ENCODE peak calls at places on chromosomes 3 and 15, in eight cellular contexts. One of them, this sample, is unnamed. For H3K4me1 and H3K36me3, the result is how much of the 10 kb centered on the place peaks cover.

GRCh38 chr3:9600597-9600996 is 47.0 kb upstream of the LHFPL4 start:
- DNase-seq in transverse colon: peak
- DNase-seq in heart left ventricle: peak
- DNase-seq in prostate gland: no peak
- DNase-seq in IMR-90: no peak
- DNase-seq in HepG2: no peak
- DNase-seq in ovary: peak
- DNase-seq in K562: no peak
- DNase-seq in this sample: peak

GRCh38 chr15:65258370-65258769 is 28.3 kb downstream of the PARP16 start:
- DNase-seq in transverse colon: no peak
- DNase-seq in heart left ventricle: no peak
- DNase-seq in prostate gland: no peak
- DNase-seq in IMR-90: no peak
- DNase-seq in HepG2: no peak
- DNase-seq in ovary: peak
- DNase-seq in K562: no peak
- DNase-seq in this sample: no peak

GRCh38 chr3:126083511-126083912 is 412 bp downstream of the SLC41A3 start:
- DNase-seq in transverse colon: peak
- DNase-seq in heart left ventricle: peak
- DNase-seq in prostate gland: peak
- DNase-seq in IMR-90: peak
- DNase-seq in HepG2: peak
- DNase-seq in ovary: peak
- DNase-seq in K562: no peak
- DNase-seq in this sample: peak

GRCh38 chr3:12024959-12025570 is 20.9 kb downstream of the SYN2 start:
- DNase-seq in transverse colon: no peak
- DNase-seq in heart left ventricle: no peak
- DNase-seq in prostate gland: no peak
- DNase-seq in IMR-90: no peak
- DNase-seq in HepG2: no peak
- DNase-seq in ovary: no peak
- DNase-seq in K562: no peak
- DNase-seq in this sample: no peak

GRCh38 chr15:61621146-61621545 is 392.0 kb upstream of the RORA start:
- DNase-seq in transverse colon: no peak
- DNase-seq in heart left ventricle: no peak
- DNase-seq in prostate gland: peak
- DNase-seq in IMR-90: no peak
- DNase-seq in HepG2: peak
- DNase-seq in ovary: no peak
- DNase-seq in K562: peak
- DNase-seq in this sample: peak

GRCh38 chr3:123080864-123081562 is 14.2 kb downstream of the PDIA5 start:
- DNase-seq in transverse colon: no peak
- DNase-seq in heart left ventricle: no peak
- DNase-seq in prostate gland: no peak
- DNase-seq in IMR-90: no peak
- DNase-seq in HepG2: no peak
- DNase-seq in ovary: no peak
- DNase-seq in K562: peak
- DNase-seq in this sample: no peak

GRCh38 chr3:88117683-88118082 is 32.1 kb upstream of the C3orf38 start:
- DNase-seq in transverse colon: no peak
- DNase-seq in heart left ventricle: no peak
- DNase-seq in prostate gland: no peak
- DNase-seq in IMR-90: no peak
- DNase-seq in HepG2: no peak
- DNase-seq in ovary: no peak
- DNase-seq in K562: no peak
- DNase-seq in this sample: no peak

GRCh38 chr3:18372786-18373405 is 52.2 kb downstream of the SATB1 start:
- DNase-seq in transverse colon: no peak
- DNase-seq in heart left ventricle: no peak
- DNase-seq in prostate gland: no peak
- DNase-seq in IMR-90: no peak
- DNase-seq in HepG2: no peak
- DNase-seq in ovary: no peak
- DNase-seq in K562: no peak
- DNase-seq in this sample: no peak

GRCh38 chr3:19934098-19934566 is at the start of gene EFHB:
- DNase-seq in transverse colon: peak
- DNase-seq in heart left ventricle: peak
- DNase-seq in prostate gland: no peak
- DNase-seq in IMR-90: peak
- DNase-seq in HepG2: peak
- DNase-seq in ovary: no peak
- DNase-seq in K562: peak
- DNase-seq in this sample: peak

GRCh38 chr3:73605861-73606260 is 18.9 kb downstream of the PDZRN3 start:
- DNase-seq in transverse colon: no peak
- DNase-seq in heart left ventricle: no peak
- DNase-seq in prostate gland: no peak
- DNase-seq in IMR-90: no peak
- DNase-seq in HepG2: no peak
- DNase-seq in ovary: no peak
- DNase-seq in K562: no peak
- DNase-seq in this sample: no peak

GRCh38 chr3:73609655-73610054 is 15.1 kb downstream of the PDZRN3 start:
- DNase-seq in transverse colon: no peak
- DNase-seq in heart left ventricle: no peak
- DNase-seq in prostate gland: no peak
- DNase-seq in IMR-90: no peak
- DNase-seq in HepG2: no peak
- DNase-seq in ovary: no peak
- DNase-seq in K562: no peak
- DNase-seq in this sample: no peak

GRCh38 chr3:73610493-73610892 is 14.2 kb downstream of the PDZRN3 start:
- DNase-seq in transverse colon: no peak
- DNase-seq in heart left ventricle: no peak
- DNase-seq in prostate gland: no peak
- DNase-seq in IMR-90: no peak
- DNase-seq in HepG2: no peak
- DNase-seq in ovary: no peak
- DNase-seq in K562: no peak
- DNase-seq in this sample: no peak

GRCh38 chr3:73611176-73611575 is 13.6 kb downstream of the PDZRN3 start:
- DNase-seq in transverse colon: no peak
- DNase-seq in heart left ventricle: no peak
- DNase-seq in prostate gland: no peak
- DNase-seq in IMR-90: peak
- DNase-seq in HepG2: no peak
- DNase-seq in ovary: no peak
- DNase-seq in K562: no peak
- DNase-seq in this sample: no peak

GRCh38 chr3:73608805-73609641 is 15.7 kb downstream of the PDZRN3 start:
- DNase-seq in transverse colon: no peak
- DNase-seq in heart left ventricle: no peak
- DNase-seq in prostate gland: no peak
- DNase-seq in IMR-90: no peak
- DNase-seq in HepG2: no peak
- DNase-seq in ovary: no peak
- DNase-seq in K562: no peak
- DNase-seq in this sample: no peak
- H3K4me1 ChIP-seq in transverse colon: under half
- H3K4me1 ChIP-seq in heart left ventricle: under half
- H3K4me1 ChIP-seq in prostate gland: under half
- H3K4me1 ChIP-seq in IMR-90: under half
- H3K4me1 ChIP-seq in HepG2: under half
- H3K4me1 ChIP-seq in ovary: under half
- H3K4me1 ChIP-seq in K562: under half
- H3K4me1 ChIP-seq in this sample: under half

DNA sequence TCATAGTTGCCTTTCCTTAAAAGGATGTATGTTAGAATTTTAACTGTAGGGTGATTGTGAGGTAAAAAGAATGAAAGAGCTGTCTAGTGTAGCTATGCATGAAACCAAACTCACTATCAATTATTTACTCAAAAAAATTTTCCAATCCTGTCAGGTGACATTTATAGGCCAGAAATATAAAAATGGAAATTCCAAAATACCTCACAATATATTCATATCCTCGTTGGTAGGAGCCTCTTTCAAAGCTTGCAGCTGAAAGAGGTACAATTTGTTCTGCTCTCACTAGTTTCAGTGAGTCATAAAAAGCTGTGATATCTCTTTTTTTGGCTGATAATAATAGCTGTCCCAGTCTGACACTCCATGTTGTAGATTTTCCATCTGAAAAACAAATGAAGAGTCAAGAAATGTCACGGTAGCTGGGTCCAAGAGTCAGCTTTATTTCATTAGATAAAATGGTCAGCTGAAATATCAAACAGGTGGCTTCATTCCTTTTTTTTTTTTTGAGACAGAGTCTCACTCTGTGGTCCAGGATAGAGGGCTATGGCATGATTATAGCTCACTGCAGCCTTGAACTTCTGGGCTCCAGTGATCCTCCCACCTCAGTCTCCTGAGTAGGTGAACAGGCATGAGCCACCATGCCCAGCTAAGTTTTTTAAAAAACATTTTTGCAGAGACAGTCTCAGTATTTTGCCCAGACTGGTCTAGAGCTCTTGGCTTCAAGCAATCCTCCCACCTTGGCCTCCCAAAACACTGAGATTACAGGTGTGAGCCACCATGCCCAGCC is 50.8 kb upstream of the XRN1 start:
- DNase-seq in transverse colon: no peak
- DNase-seq in heart left ventricle: no peak
- DNase-seq in prostate gland: no peak
- DNase-seq in IMR-90: peak
- DNase-seq in HepG2: no peak
- DNase-seq in ovary: no peak
- DNase-seq in K562: no peak
- DNase-seq in this sample: no peak
- TF ChIP-seq POLR2A in transverse colon: no peak
- TF ChIP-seq POLR2A in heart left ventricle: no peak
- TF ChIP-seq POLR2A in prostate gland: no peak
- TF ChIP-seq POLR2A in IMR-90: no peak
- TF ChIP-seq POLR2A in HepG2: no peak
- TF ChIP-seq POLR2A in ovary: no peak
- TF ChIP-seq POLR2A in K562: no peak
- TF ChIP-seq POLR2A in this sample: no peak

GRCh38 chr15:92893200-92893599 is 6.9 kb upstream of the CHD2 start:
- DNase-seq in transverse colon: no peak
- DNase-seq in heart left ventricle: no peak
- DNase-seq in prostate gland: no peak
- DNase-seq in IMR-90: no peak
- DNase-seq in HepG2: no peak
- DNase-seq in ovary: no peak
- DNase-seq in K562: no peak
- DNase-seq in this sample: no peak
- H3K36me3 ChIP-seq in transverse colon: under half
- H3K36me3 ChIP-seq in heart left ventricle: half or more
- H3K36me3 ChIP-seq in prostate gland: under half
- H3K36me3 ChIP-seq in IMR-90: half or more
- H3K36me3 ChIP-seq in HepG2: half or more
- H3K36me3 ChIP-seq in ovary: under half
- H3K36me3 ChIP-seq in K562: half or more
- H3K36me3 ChIP-seq in this sample: under half

DNA sequence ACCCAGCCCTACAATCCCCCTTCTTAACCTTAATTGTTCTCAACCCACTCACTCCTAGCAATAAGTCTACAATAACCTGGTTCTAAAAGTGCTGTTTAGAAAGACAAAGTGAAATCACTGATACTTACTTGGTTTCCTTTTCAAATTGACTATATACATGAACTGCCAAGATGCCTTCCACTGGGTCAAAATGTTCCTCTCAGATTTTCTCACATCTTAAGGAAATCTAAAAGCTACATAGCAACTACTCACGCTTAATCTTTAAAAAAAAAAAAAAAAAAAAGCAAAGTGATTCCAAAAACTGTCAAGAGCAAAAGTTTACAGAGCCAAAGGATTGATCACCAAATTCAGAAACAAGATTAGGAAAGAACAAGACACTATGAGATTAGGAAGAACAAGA is 68.7 kb upstream of the MAP4 start:
- DNase-seq in transverse colon: no peak
- DNase-seq in heart left ventricle: no peak
- DNase-seq in prostate gland: no peak
- DNase-seq in IMR-90: no peak
- DNase-seq in HepG2: no peak
- DNase-seq in ovary: no peak
- DNase-seq in K562: no peak
- DNase-seq in this sample: no peak
- H3K4me1 ChIP-seq in transverse colon: under half
- H3K4me1 ChIP-seq in heart left ventricle: half or more
- H3K4me1 ChIP-seq in prostate gland: under half
- H3K4me1 ChIP-seq in IMR-90: under half
- H3K4me1 ChIP-seq in HepG2: half or more
- H3K4me1 ChIP-seq in ovary: under half
- H3K4me1 ChIP-seq in K562: under half
- H3K4me1 ChIP-seq in this sample: under half

GRCh38 chr3:149224736-149225594 is 3.3 kb upstream of the CP start:
- DNase-seq in transverse colon: no peak
- DNase-seq in heart left ventricle: no peak
- DNase-seq in prostate gland: peak
- DNase-seq in IMR-90: peak
- DNase-seq in HepG2: peak
- DNase-seq in ovary: no peak
- DNase-seq in K562: no peak
- DNase-seq in this sample: peak

GRCh38 chr3:149217347-149217746 is 4.3 kb downstream of the CP start:
- DNase-seq in transverse colon: no peak
- DNase-seq in heart left ventricle: no peak
- DNase-seq in prostate gland: no peak
- DNase-seq in IMR-90: no peak
- DNase-seq in HepG2: no peak
- DNase-seq in ovary: no peak
- DNase-seq in K562: no peak
- DNase-seq in this sample: no peak

GRCh38 chr3:149223461-149223820 is 1.8 kb upstream of the CP start:
- DNase-seq in transverse colon: no peak
- DNase-seq in heart left ventricle: no peak
- DNase-seq in prostate gland: no peak
- DNase-seq in IMR-90: no peak
- DNase-seq in HepG2: no peak
- DNase-seq in ovary: no peak
- DNase-seq in K562: no peak
- DNase-seq in this sample: no peak

GRCh38 chr3:149216195-149216869 is 5.3 kb downstream of the CP start:
- DNase-seq in transverse colon: peak
- DNase-seq in heart left ventricle: no peak
- DNase-seq in prostate gland: no peak
- DNase-seq in IMR-90: no peak
- DNase-seq in HepG2: peak
- DNase-seq in ovary: no peak
- DNase-seq in K562: no peak
- DNase-seq in this sample: no peak

GRCh38 chr3:149221783-149222517 is at the start of gene CP:
- DNase-seq in transverse colon: no peak
- DNase-seq in heart left ventricle: no peak
- DNase-seq in prostate gland: peak
- DNase-seq in IMR-90: no peak
- DNase-seq in HepG2: peak
- DNase-seq in ovary: no peak
- DNase-seq in K562: no peak
- DNase-seq in this sample: no peak
- TF ChIP-seq POLR2A in transverse colon: no peak
- TF ChIP-seq POLR2A in heart left ventricle: no peak
- TF ChIP-seq POLR2A in prostate gland: no peak
- TF ChIP-seq POLR2A in IMR-90: no peak
- TF ChIP-seq POLR2A in HepG2: no peak
- TF ChIP-seq POLR2A in ovary: no peak
- TF ChIP-seq POLR2A in K562: no peak
- TF ChIP-seq POLR2A in this sample: no peak

This sample was measured in body of pancreas.